ENCODE peak calls at places on chromosomes 4 and X, in six cellular contexts. One of them, this sample, is unnamed.

GRCh38 chr4:54657556-54658313 is at the start of gene KIT:
- DNase-seq in NT2/D1: peak
- DNase-seq in right lobe of liver: peak
- DNase-seq in NB4: peak
- DNase-seq in endothelial cell of umbilical vein: peak
- DNase-seq in iPS DF 6.9: no peak
- DNase-seq in this sample: peak

GRCh38 chrX:39813631-39814246 is 284.0 kb downstream of the BCOR start:
- DNase-seq in NT2/D1: no peak
- DNase-seq in right lobe of liver: peak
- DNase-seq in NB4: no peak
- DNase-seq in endothelial cell of umbilical vein: peak
- DNase-seq in iPS DF 6.9: no peak
- DNase-seq in this sample: peak

GRCh38 chr4:86837651-86838050 is 11.5 kb downstream of the SLC10A6 start:
- DNase-seq in NT2/D1: no peak
- DNase-seq in right lobe of liver: no peak
- DNase-seq in NB4: no peak
- DNase-seq in endothelial cell of umbilical vein: no peak
- DNase-seq in iPS DF 6.9: no peak
- DNase-seq in this sample: no peak

GRCh38 chr4:165208741-165209388 is 1.5 kb downstream of the KLHL2 start:
- DNase-seq in NT2/D1: no peak
- DNase-seq in right lobe of liver: no peak
- DNase-seq in NB4: peak
- DNase-seq in endothelial cell of umbilical vein: peak
- DNase-seq in iPS DF 6.9: no peak
- DNase-seq in this sample: no peak

GRCh38 chr4:155552180-155552579 is 114.5 kb upstream of the GUCY1A1 start:
- DNase-seq in NT2/D1: peak
- DNase-seq in right lobe of liver: no peak
- DNase-seq in NB4: no peak
- DNase-seq in endothelial cell of umbilical vein: no peak
- DNase-seq in iPS DF 6.9: no peak
- DNase-seq in this sample: no peak

GRCh38 chrX:147565239-147565638 is 346.5 kb upstream of the FMR1 start:
- DNase-seq in NT2/D1: no peak
- DNase-seq in right lobe of liver: no peak
- DNase-seq in NB4: no peak
- DNase-seq in endothelial cell of umbilical vein: no peak
- DNase-seq in iPS DF 6.9: no peak
- DNase-seq in this sample: no peak

GRCh38 chr4:139118365-139118764 is 58.7 kb downstream of the ELF2 start:
- DNase-seq in NT2/D1: no peak
- DNase-seq in right lobe of liver: no peak
- DNase-seq in NB4: no peak
- DNase-seq in endothelial cell of umbilical vein: no peak
- DNase-seq in iPS DF 6.9: no peak
- DNase-seq in this sample: no peak

GRCh38 chrX:22430701-22431100 is 158.0 kb downstream of the CBLL2 start:
- DNase-seq in NT2/D1: no peak
- DNase-seq in right lobe of liver: no peak
- DNase-seq in NB4: no peak
- DNase-seq in endothelial cell of umbilical vein: no peak
- DNase-seq in iPS DF 6.9: no peak
- DNase-seq in this sample: no peak

GRCh38 chr4:81785338-81785737 is 313.6 kb upstream of the RASGEF1B start:
- DNase-seq in NT2/D1: no peak
- DNase-seq in right lobe of liver: no peak
- DNase-seq in NB4: no peak
- DNase-seq in endothelial cell of umbilical vein: no peak
- DNase-seq in iPS DF 6.9: no peak
- DNase-seq in this sample: no peak

GRCh38 chr4:70754470-70754869 is 32.7 kb downstream of the RUFY3 start:
- DNase-seq in NT2/D1: no peak
- DNase-seq in right lobe of liver: no peak
- DNase-seq in NB4: no peak
- DNase-seq in endothelial cell of umbilical vein: no peak
- DNase-seq in iPS DF 6.9: no peak
- DNase-seq in this sample: no peak

GRCh38 chrX:35890699-35891098 is 28.8 kb upstream of the CFAP47 start:
- DNase-seq in NT2/D1: peak
- DNase-seq in right lobe of liver: no peak
- DNase-seq in NB4: peak
- DNase-seq in endothelial cell of umbilical vein: no peak
- DNase-seq in iPS DF 6.9: peak
- DNase-seq in this sample: peak

GRCh38 chrX:150365051-150365952 is 2.2 kb downstream of the MAMLD1 start:
- DNase-seq in NT2/D1: no peak
- DNase-seq in right lobe of liver: peak
- DNase-seq in NB4: peak
- DNase-seq in endothelial cell of umbilical vein: peak
- DNase-seq in iPS DF 6.9: no peak
- DNase-seq in this sample: peak

GRCh38 chr4:41935652-41936021 is 408 bp downstream of the TMEM33 start:
- DNase-seq in NT2/D1: no peak
- DNase-seq in right lobe of liver: no peak
- DNase-seq in NB4: peak
- DNase-seq in endothelial cell of umbilical vein: no peak
- DNase-seq in iPS DF 6.9: no peak
- DNase-seq in this sample: peak

GRCh38 chrX:152154050-152154449 is 15.7 kb upstream of the MAGEA10 start:
- DNase-seq in NT2/D1: no peak
- DNase-seq in right lobe of liver: no peak
- DNase-seq in NB4: no peak
- DNase-seq in endothelial cell of umbilical vein: no peak
- DNase-seq in iPS DF 6.9: no peak
- DNase-seq in this sample: no peak

GRCh38 chr4:106421441-106422296 is 53.1 kb upstream of the GIMD1 start:
- DNase-seq in NT2/D1: no peak
- DNase-seq in right lobe of liver: no peak
- DNase-seq in NB4: no peak
- DNase-seq in endothelial cell of umbilical vein: no peak
- DNase-seq in iPS DF 6.9: no peak
- DNase-seq in this sample: peak

GRCh38 chrX:39242187-39242586 is 440.9 kb downstream of the MID1IP1 start:
- DNase-seq in NT2/D1: peak
- DNase-seq in right lobe of liver: no peak
- DNase-seq in NB4: peak
- DNase-seq in endothelial cell of umbilical vein: peak
- DNase-seq in iPS DF 6.9: peak
- DNase-seq in this sample: no peak

GRCh38 chrX:13376857-13377441 is 57.1 kb upstream of the ATXN3L start:
- DNase-seq in NT2/D1: no peak
- DNase-seq in right lobe of liver: no peak
- DNase-seq in NB4: peak
- DNase-seq in endothelial cell of umbilical vein: no peak
- DNase-seq in iPS DF 6.9: no peak
- DNase-seq in this sample: peak

GRCh38 chrX:120732879-120733278 is 103.0 kb upstream of the C1GALT1C1 start:
- DNase-seq in NT2/D1: no peak
- DNase-seq in right lobe of liver: no peak
- DNase-seq in NB4: no peak
- DNase-seq in endothelial cell of umbilical vein: no peak
- DNase-seq in iPS DF 6.9: no peak
- DNase-seq in this sample: no peak

GRCh38 chr4:105149771-105150170 is 3.1 kb downstream of the TET2 start:
- DNase-seq in NT2/D1: no peak
- DNase-seq in right lobe of liver: no peak
- DNase-seq in NB4: peak
- DNase-seq in endothelial cell of umbilical vein: peak
- DNase-seq in iPS DF 6.9: no peak
- DNase-seq in this sample: no peak

GRCh38 chrX:133849676-133850075 is 135.7 kb downstream of the GPC3 start:
- DNase-seq in NT2/D1: no peak
- DNase-seq in right lobe of liver: no peak
- DNase-seq in NB4: no peak
- DNase-seq in endothelial cell of umbilical vein: no peak
- DNase-seq in iPS DF 6.9: no peak
- DNase-seq in this sample: no peak

GRCh38 chrX:140503714-140504351 is 1.0 kb downstream of the SOX3 start:
- DNase-seq in NT2/D1: no peak
- DNase-seq in right lobe of liver: no peak
- DNase-seq in NB4: no peak
- DNase-seq in endothelial cell of umbilical vein: peak
- DNase-seq in iPS DF 6.9: no peak
- DNase-seq in this sample: peak
- H3K4me3 ChIP-seq in NT2/D1: peak
- H3K4me3 ChIP-seq in right lobe of liver: no peak
- H3K4me3 ChIP-seq in NB4: no peak
- H3K4me3 ChIP-seq in endothelial cell of umbilical vein: peak
- H3K4me3 ChIP-seq in iPS DF 6.9: peak
- H3K4me3 ChIP-seq in this sample: no peak

GRCh38 chr4:184824081-184824775 is 1.5 kb downstream of the ACSL1 start:
- DNase-seq in NT2/D1: no peak
- DNase-seq in right lobe of liver: no peak
- DNase-seq in NB4: peak
- DNase-seq in endothelial cell of umbilical vein: peak
- DNase-seq in iPS DF 6.9: no peak
- DNase-seq in this sample: no peak
- H3K4me3 ChIP-seq in NT2/D1: no peak
- H3K4me3 ChIP-seq in right lobe of liver: peak
- H3K4me3 ChIP-seq in NB4: peak
- H3K4me3 ChIP-seq in endothelial cell of umbilical vein: no peak
- H3K4me3 ChIP-seq in iPS DF 6.9: no peak
- H3K4me3 ChIP-seq in this sample: peak

GRCh38 chr4:2461246-2461960 is 7.5 kb upstream of the RNF4 start:
- DNase-seq in NT2/D1: no peak
- DNase-seq in right lobe of liver: no peak
- DNase-seq in NB4: no peak
- DNase-seq in endothelial cell of umbilical vein: no peak
- DNase-seq in iPS DF 6.9: no peak
- DNase-seq in this sample: no peak

GRCh38 chr4:2462218-2462991 is 6.5 kb upstream of the RNF4 start:
- DNase-seq in NT2/D1: peak
- DNase-seq in right lobe of liver: peak
- DNase-seq in NB4: peak
- DNase-seq in endothelial cell of umbilical vein: peak
- DNase-seq in iPS DF 6.9: no peak
- DNase-seq in this sample: peak

GRCh38 chr4:2465032-2465431 is 3.9 kb upstream of the RNF4 start:
- DNase-seq in NT2/D1: no peak
- DNase-seq in right lobe of liver: no peak
- DNase-seq in NB4: no peak
- DNase-seq in endothelial cell of umbilical vein: no peak
- DNase-seq in iPS DF 6.9: no peak
- DNase-seq in this sample: no peak

GRCh38 chr4:2459589-2460349 is 9.1 kb upstream of the RNF4 start:
- DNase-seq in NT2/D1: no peak
- DNase-seq in right lobe of liver: peak
- DNase-seq in NB4: no peak
- DNase-seq in endothelial cell of umbilical vein: no peak
- DNase-seq in iPS DF 6.9: no peak
- DNase-seq in this sample: no peak

GRCh38 chr4:2462992-2463762 is 5.7 kb upstream of the RNF4 start:
- DNase-seq in NT2/D1: no peak
- DNase-seq in right lobe of liver: no peak
- DNase-seq in NB4: no peak
- DNase-seq in endothelial cell of umbilical vein: no peak
- DNase-seq in iPS DF 6.9: no peak
- DNase-seq in this sample: no peak
- H3K4me3 ChIP-seq in NT2/D1: no peak
- H3K4me3 ChIP-seq in right lobe of liver: peak
- H3K4me3 ChIP-seq in NB4: no peak
- H3K4me3 ChIP-seq in endothelial cell of umbilical vein: peak
- H3K4me3 ChIP-seq in iPS DF 6.9: peak
- H3K4me3 ChIP-seq in this sample: no peak

DNA sequence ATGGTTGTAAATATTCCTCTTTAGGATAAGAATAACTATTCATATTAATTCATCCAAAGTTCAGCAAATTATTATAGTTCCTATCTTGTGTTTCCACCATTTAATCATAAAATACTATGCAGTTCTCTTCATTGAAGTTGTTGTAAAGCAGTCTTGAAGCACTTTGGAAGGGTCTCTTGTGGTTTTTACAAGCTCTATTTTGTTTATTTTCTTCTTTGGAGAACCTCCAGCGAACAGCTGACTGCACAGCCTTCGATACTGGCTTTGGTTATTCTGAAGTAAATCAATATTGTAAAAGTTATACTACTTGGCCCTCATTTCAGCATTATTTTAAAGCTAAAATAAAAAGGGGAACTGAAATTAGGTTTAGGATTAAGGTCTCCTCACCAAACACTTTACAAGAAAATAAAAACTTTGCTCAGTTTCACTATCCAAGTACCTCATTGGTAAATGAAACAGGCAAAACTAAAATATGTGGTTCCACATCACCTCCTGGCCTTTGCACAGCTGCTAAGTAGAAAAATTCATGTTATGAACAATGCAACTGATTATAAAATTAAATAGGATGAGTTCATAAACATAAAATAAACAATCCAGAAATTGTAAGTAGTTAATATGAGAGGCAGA is 1629.2 kb upstream of the ADGRL3 start:
- DNase-seq in NT2/D1: no peak
- DNase-seq in right lobe of liver: no peak
- DNase-seq in NB4: no peak
- DNase-seq in endothelial cell of umbilical vein: no peak
- DNase-seq in iPS DF 6.9: no peak
- DNase-seq in this sample: no peak
- H3K4me3 ChIP-seq in NT2/D1: no peak
- H3K4me3 ChIP-seq in right lobe of liver: no peak
- H3K4me3 ChIP-seq in NB4: no peak
- H3K4me3 ChIP-seq in endothelial cell of umbilical vein: no peak
- H3K4me3 ChIP-seq in iPS DF 6.9: no peak
- H3K4me3 ChIP-seq in this sample: no peak

GRCh38 chr4:85061974-85062373 is 95.5 kb upstream of the WDFY3 start:
- DNase-seq in NT2/D1: no peak
- DNase-seq in right lobe of liver: no peak
- DNase-seq in NB4: no peak
- DNase-seq in endothelial cell of umbilical vein: no peak
- DNase-seq in iPS DF 6.9: no peak
- DNase-seq in this sample: no peak
- H3K4me3 ChIP-seq in NT2/D1: no peak
- H3K4me3 ChIP-seq in right lobe of liver: no peak
- H3K4me3 ChIP-seq in NB4: no peak
- H3K4me3 ChIP-seq in endothelial cell of umbilical vein: no peak
- H3K4me3 ChIP-seq in iPS DF 6.9: no peak
- H3K4me3 ChIP-seq in this sample: no peak

GRCh38 chr4:24795666-24796381 is 451 bp downstream of the SOD3 start:
- DNase-seq in NT2/D1: no peak
- DNase-seq in right lobe of liver: no peak
- DNase-seq in NB4: no peak
- DNase-seq in endothelial cell of umbilical vein: no peak
- DNase-seq in iPS DF 6.9: no peak
- DNase-seq in this sample: no peak
- H3K4me3 ChIP-seq in NT2/D1: peak
- H3K4me3 ChIP-seq in right lobe of liver: no peak
- H3K4me3 ChIP-seq in NB4: no peak
- H3K4me3 ChIP-seq in endothelial cell of umbilical vein: no peak
- H3K4me3 ChIP-seq in iPS DF 6.9: peak
- H3K4me3 ChIP-seq in this sample: no peak

DNA sequence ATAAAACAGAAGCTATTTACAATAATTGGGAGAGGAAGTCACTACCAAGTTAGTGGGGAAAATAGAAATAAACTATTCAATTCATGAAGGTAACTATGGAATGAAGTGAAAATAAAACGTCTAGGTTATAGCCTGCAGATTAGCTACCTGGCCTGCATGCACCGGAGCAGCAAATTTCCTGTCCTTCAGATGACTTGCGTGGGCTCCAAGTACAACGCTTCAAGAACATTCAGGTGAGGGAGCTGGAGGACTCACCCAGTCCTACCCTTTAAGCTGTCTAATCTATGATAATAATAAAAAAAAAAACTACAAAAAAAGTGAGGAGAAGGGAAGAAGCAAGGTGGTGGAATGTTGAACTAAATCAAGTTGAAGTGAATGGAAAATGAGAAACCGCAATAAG is 13.2 kb downstream of the C4orf54 start:
- DNase-seq in NT2/D1: no peak
- DNase-seq in right lobe of liver: no peak
- DNase-seq in NB4: no peak
- DNase-seq in endothelial cell of umbilical vein: no peak
- DNase-seq in iPS DF 6.9: no peak
- DNase-seq in this sample: no peak
- H3K4me3 ChIP-seq in NT2/D1: no peak
- H3K4me3 ChIP-seq in right lobe of liver: no peak
- H3K4me3 ChIP-seq in NB4: no peak
- H3K4me3 ChIP-seq in endothelial cell of umbilical vein: no peak
- H3K4me3 ChIP-seq in iPS DF 6.9: no peak
- H3K4me3 ChIP-seq in this sample: no peak